ENCODE peak calls at places on chromosomes 7 and 10, in seven cellular contexts. One of them, this sample, is unnamed.

GRCh38 chr10:75736889-75737610 is 305.6 kb downstream of the LRMDA start:
- DNase-seq in activated T-helper 1 cell treated with anti-CD3 and anti-CD28 coated beads, Interleukin-12 subunit alpha, Interleukin-12 subunit beta, Interleukin-2, Interleukin-4 antibody, amounts not matched to agents 30 ng/mL and 10 ng/mL and 1 ng/mL, durations not matched to agents 14 hours and 24 hours and 36 hours: no peak
- DNase-seq in prostate gland: peak
- DNase-seq in GM12865: no peak
- DNase-seq in NCI-H774: no peak
- DNase-seq in suprapubic skin: no peak
- DNase-seq in NCI-H345: no peak
- DNase-seq in this sample: no peak

GRCh38 chr10:103491729-103492364 is 1.7 kb upstream of the NEURL1 start:
- DNase-seq in suprapubic skin: no peak
- DNase-seq in NCI-H345: no peak
- DNase-seq in NCI-H774: no peak
- DNase-seq in GM12865: no peak
- DNase-seq in activated T-helper 1 cell treated with anti-CD3 and anti-CD28 coated beads, Interleukin-12 subunit alpha, Interleukin-12 subunit beta, Interleukin-2, Interleukin-4 antibody, amounts not matched to agents 30 ng/mL and 10 ng/mL and 1 ng/mL, durations not matched to agents 14 hours and 24 hours and 36 hours: no peak
- DNase-seq in prostate gland: no peak
- DNase-seq in this sample: no peak

GRCh38 chr10:58511765-58512469 is 755 bp upstream of the BICC1 start:
- DNase-seq in activated T-helper 1 cell treated with anti-CD3 and anti-CD28 coated beads, Interleukin-12 subunit alpha, Interleukin-12 subunit beta, Interleukin-2, Interleukin-4 antibody, amounts not matched to agents 30 ng/mL and 10 ng/mL and 1 ng/mL, durations not matched to agents 14 hours and 24 hours and 36 hours: no peak
- DNase-seq in prostate gland: no peak
- DNase-seq in NCI-H345: no peak
- DNase-seq in NCI-H774: no peak
- DNase-seq in GM12865: no peak
- DNase-seq in suprapubic skin: peak
- DNase-seq in this sample: peak

GRCh38 chr7:99201027-99201426 is 6.9 kb downstream of the KPNA7 start:
- DNase-seq in GM12865: no peak
- DNase-seq in prostate gland: no peak
- DNase-seq in activated T-helper 1 cell treated with anti-CD3 and anti-CD28 coated beads, Interleukin-12 subunit alpha, Interleukin-12 subunit beta, Interleukin-2, Interleukin-4 antibody, amounts not matched to agents 30 ng/mL and 10 ng/mL and 1 ng/mL, durations not matched to agents 14 hours and 24 hours and 36 hours: no peak
- DNase-seq in NCI-H345: no peak
- DNase-seq in suprapubic skin: no peak
- DNase-seq in NCI-H774: no peak
- DNase-seq in this sample: no peak

GRCh38 chr10:122648599-122649428 is 50.8 kb downstream of the C10orf120 start:
- DNase-seq in activated T-helper 1 cell treated with anti-CD3 and anti-CD28 coated beads, Interleukin-12 subunit alpha, Interleukin-12 subunit beta, Interleukin-2, Interleukin-4 antibody, amounts not matched to agents 30 ng/mL and 10 ng/mL and 1 ng/mL, durations not matched to agents 14 hours and 24 hours and 36 hours: no peak
- DNase-seq in prostate gland: peak
- DNase-seq in GM12865: peak
- DNase-seq in suprapubic skin: peak
- DNase-seq in NCI-H774: peak
- DNase-seq in NCI-H345: peak
- DNase-seq in this sample: no peak

GRCh38 chr7:28958235-28958945 is at the start of gene TRIL:
- DNase-seq in GM12865: no peak
- DNase-seq in NCI-H345: peak
- DNase-seq in activated T-helper 1 cell treated with anti-CD3 and anti-CD28 coated beads, Interleukin-12 subunit alpha, Interleukin-12 subunit beta, Interleukin-2, Interleukin-4 antibody, amounts not matched to agents 30 ng/mL and 10 ng/mL and 1 ng/mL, durations not matched to agents 14 hours and 24 hours and 36 hours: no peak
- DNase-seq in prostate gland: peak
- DNase-seq in NCI-H774: peak
- DNase-seq in suprapubic skin: peak
- DNase-seq in this sample: peak

GRCh38 chr7:121608785-121609184 is 212.7 kb upstream of the FAM3C start:
- DNase-seq in suprapubic skin: no peak
- DNase-seq in prostate gland: no peak
- DNase-seq in NCI-H345: no peak
- DNase-seq in NCI-H774: no peak
- DNase-seq in GM12865: no peak
- DNase-seq in activated T-helper 1 cell treated with anti-CD3 and anti-CD28 coated beads, Interleukin-12 subunit alpha, Interleukin-12 subunit beta, Interleukin-2, Interleukin-4 antibody, amounts not matched to agents 30 ng/mL and 10 ng/mL and 1 ng/mL, durations not matched to agents 14 hours and 24 hours and 36 hours: no peak
- DNase-seq in this sample: no peak

GRCh38 chr10:21529236-21529910 is 3.9 kb upstream of the SKIDA1 start:
- DNase-seq in NCI-H345: no peak
- DNase-seq in suprapubic skin: no peak
- DNase-seq in activated T-helper 1 cell treated with anti-CD3 and anti-CD28 coated beads, Interleukin-12 subunit alpha, Interleukin-12 subunit beta, Interleukin-2, Interleukin-4 antibody, amounts not matched to agents 30 ng/mL and 10 ng/mL and 1 ng/mL, durations not matched to agents 14 hours and 24 hours and 36 hours: no peak
- DNase-seq in NCI-H774: no peak
- DNase-seq in GM12865: no peak
- DNase-seq in prostate gland: no peak
- DNase-seq in this sample: no peak

GRCh38 chr7:138286846-138287245 is 173.2 kb upstream of the TRIM24 start:
- DNase-seq in prostate gland: no peak
- DNase-seq in NCI-H774: no peak
- DNase-seq in NCI-H345: no peak
- DNase-seq in activated T-helper 1 cell treated with anti-CD3 and anti-CD28 coated beads, Interleukin-12 subunit alpha, Interleukin-12 subunit beta, Interleukin-2, Interleukin-4 antibody, amounts not matched to agents 30 ng/mL and 10 ng/mL and 1 ng/mL, durations not matched to agents 14 hours and 24 hours and 36 hours: no peak
- DNase-seq in GM12865: no peak
- DNase-seq in suprapubic skin: no peak
- DNase-seq in this sample: no peak

GRCh38 chr10:47363781-47364180 is 15.6 kb downstream of the RBP3 start:
- DNase-seq in activated T-helper 1 cell treated with anti-CD3 and anti-CD28 coated beads, Interleukin-12 subunit alpha, Interleukin-12 subunit beta, Interleukin-2, Interleukin-4 antibody, amounts not matched to agents 30 ng/mL and 10 ng/mL and 1 ng/mL, durations not matched to agents 14 hours and 24 hours and 36 hours: no peak
- DNase-seq in GM12865: no peak
- DNase-seq in prostate gland: no peak
- DNase-seq in NCI-H345: no peak
- DNase-seq in NCI-H774: no peak
- DNase-seq in suprapubic skin: peak
- DNase-seq in this sample: no peak

GRCh38 chr10:75788394-75789205 is 357.2 kb downstream of the LRMDA start:
- DNase-seq in GM12865: no peak
- DNase-seq in activated T-helper 1 cell treated with anti-CD3 and anti-CD28 coated beads, Interleukin-12 subunit alpha, Interleukin-12 subunit beta, Interleukin-2, Interleukin-4 antibody, amounts not matched to agents 30 ng/mL and 10 ng/mL and 1 ng/mL, durations not matched to agents 14 hours and 24 hours and 36 hours: no peak
- DNase-seq in NCI-H345: no peak
- DNase-seq in NCI-H774: no peak
- DNase-seq in prostate gland: peak
- DNase-seq in suprapubic skin: no peak
- DNase-seq in this sample: no peak

GRCh38 chr10:113681533-113682470 is 2.1 kb downstream of the CASP7 start:
- DNase-seq in NCI-H345: no peak
- DNase-seq in suprapubic skin: no peak
- DNase-seq in activated T-helper 1 cell treated with anti-CD3 and anti-CD28 coated beads, Interleukin-12 subunit alpha, Interleukin-12 subunit beta, Interleukin-2, Interleukin-4 antibody, amounts not matched to agents 30 ng/mL and 10 ng/mL and 1 ng/mL, durations not matched to agents 14 hours and 24 hours and 36 hours: peak
- DNase-seq in NCI-H774: no peak
- DNase-seq in GM12865: peak
- DNase-seq in prostate gland: no peak
- DNase-seq in this sample: no peak

GRCh38 chr10:6579193-6579903 is 728 bp downstream of the PRKCQ start:
- DNase-seq in suprapubic skin: no peak
- DNase-seq in NCI-H774: no peak
- DNase-seq in activated T-helper 1 cell treated with anti-CD3 and anti-CD28 coated beads, Interleukin-12 subunit alpha, Interleukin-12 subunit beta, Interleukin-2, Interleukin-4 antibody, amounts not matched to agents 30 ng/mL and 10 ng/mL and 1 ng/mL, durations not matched to agents 14 hours and 24 hours and 36 hours: no peak
- DNase-seq in prostate gland: no peak
- DNase-seq in GM12865: no peak
- DNase-seq in NCI-H345: no peak
- DNase-seq in this sample: no peak

GRCh38 chr7:1210979-1211608 is 21.6 kb upstream of the UNCX start:
- DNase-seq in activated T-helper 1 cell treated with anti-CD3 and anti-CD28 coated beads, Interleukin-12 subunit alpha, Interleukin-12 subunit beta, Interleukin-2, Interleukin-4 antibody, amounts not matched to agents 30 ng/mL and 10 ng/mL and 1 ng/mL, durations not matched to agents 14 hours and 24 hours and 36 hours: no peak
- DNase-seq in NCI-H774: no peak
- DNase-seq in NCI-H345: no peak
- DNase-seq in suprapubic skin: no peak
- DNase-seq in GM12865: no peak
- DNase-seq in prostate gland: no peak
- DNase-seq in this sample: no peak

GRCh38 chr7:2663121-2663886 is 24.7 kb upstream of the AMZ1 start:
- DNase-seq in suprapubic skin: peak
- DNase-seq in NCI-H345: no peak
- DNase-seq in prostate gland: no peak
- DNase-seq in activated T-helper 1 cell treated with anti-CD3 and anti-CD28 coated beads, Interleukin-12 subunit alpha, Interleukin-12 subunit beta, Interleukin-2, Interleukin-4 antibody, amounts not matched to agents 30 ng/mL and 10 ng/mL and 1 ng/mL, durations not matched to agents 14 hours and 24 hours and 36 hours: no peak
- DNase-seq in NCI-H774: no peak
- DNase-seq in GM12865: no peak
- DNase-seq in this sample: peak

GRCh38 chr7:127782550-127783266 is 130.7 kb downstream of the SND1 start:
- DNase-seq in activated T-helper 1 cell treated with anti-CD3 and anti-CD28 coated beads, Interleukin-12 subunit alpha, Interleukin-12 subunit beta, Interleukin-2, Interleukin-4 antibody, amounts not matched to agents 30 ng/mL and 10 ng/mL and 1 ng/mL, durations not matched to agents 14 hours and 24 hours and 36 hours: no peak
- DNase-seq in NCI-H774: no peak
- DNase-seq in suprapubic skin: no peak
- DNase-seq in NCI-H345: no peak
- DNase-seq in GM12865: peak
- DNase-seq in prostate gland: no peak
- DNase-seq in this sample: no peak

GRCh38 chr10:118042827-118043242 is 3.9 kb downstream of the RAB11FIP2 start:
- DNase-seq in prostate gland: no peak
- DNase-seq in activated T-helper 1 cell treated with anti-CD3 and anti-CD28 coated beads, Interleukin-12 subunit alpha, Interleukin-12 subunit beta, Interleukin-2, Interleukin-4 antibody, amounts not matched to agents 30 ng/mL and 10 ng/mL and 1 ng/mL, durations not matched to agents 14 hours and 24 hours and 36 hours: no peak
- DNase-seq in NCI-H774: no peak
- DNase-seq in GM12865: no peak
- DNase-seq in NCI-H345: no peak
- DNase-seq in suprapubic skin: no peak
- DNase-seq in this sample: no peak

GRCh38 chr10:124093076-124093773 is at the start of gene CHST15:
- DNase-seq in NCI-H345: peak
- DNase-seq in prostate gland: peak
- DNase-seq in suprapubic skin: no peak
- DNase-seq in activated T-helper 1 cell treated with anti-CD3 and anti-CD28 coated beads, Interleukin-12 subunit alpha, Interleukin-12 subunit beta, Interleukin-2, Interleukin-4 antibody, amounts not matched to agents 30 ng/mL and 10 ng/mL and 1 ng/mL, durations not matched to agents 14 hours and 24 hours and 36 hours: no peak
- DNase-seq in GM12865: no peak
- DNase-seq in NCI-H774: no peak
- DNase-seq in this sample: peak